ENCODE peak calls at places on chromosomes 3 and 15, in five cellular contexts. One of them, this sample, is unnamed.

GRCh38 chr15:51750942-51751686 is at the start of gene TMOD2:
- DNase-seq in HCT116: no peak
- DNase-seq in HepG2: no peak
- DNase-seq in SK-N-SH: peak
- DNase-seq in K562: peak
- DNase-seq in this sample: peak

GRCh38 chr3:24830230-24831152 is 335.8 kb upstream of the THRB start:
- DNase-seq in HepG2: no peak
- DNase-seq in SK-N-SH: peak
- DNase-seq in K562: no peak
- DNase-seq in HCT116: no peak
- DNase-seq in this sample: no peak

GRCh38 chr3:11826628-11827265 is 19.9 kb downstream of the TAMM41 start:
- DNase-seq in HepG2: no peak
- DNase-seq in SK-N-SH: no peak
- DNase-seq in HCT116: no peak
- DNase-seq in K562: no peak
- DNase-seq in this sample: no peak

GRCh38 chr15:39918688-39919385 is 1.2 kb downstream of the GPR176 start:
- DNase-seq in SK-N-SH: no peak
- DNase-seq in HepG2: no peak
- DNase-seq in K562: no peak
- DNase-seq in HCT116: no peak
- DNase-seq in this sample: no peak

GRCh38 chr15:57134877-57135276 is 216.4 kb downstream of the TCF12 start:
- DNase-seq in HCT116: no peak
- DNase-seq in K562: no peak
- DNase-seq in HepG2: no peak
- DNase-seq in SK-N-SH: peak
- DNase-seq in this sample: no peak

GRCh38 chr15:57476533-57476975 is 100.2 kb downstream of the CGNL1 start:
- DNase-seq in HCT116: no peak
- DNase-seq in K562: no peak
- DNase-seq in SK-N-SH: no peak
- DNase-seq in HepG2: peak
- DNase-seq in this sample: no peak

GRCh38 chr3:79497447-79498111 is 270.2 kb downstream of the ROBO1 start:
- DNase-seq in HCT116: no peak
- DNase-seq in SK-N-SH: peak
- DNase-seq in HepG2: no peak
- DNase-seq in K562: peak
- DNase-seq in this sample: peak

GRCh38 chr15:101551696-101552591 is 62.4 kb upstream of the PCSK6 start:
- DNase-seq in SK-N-SH: no peak
- DNase-seq in HCT116: no peak
- DNase-seq in K562: no peak
- DNase-seq in HepG2: no peak
- DNase-seq in this sample: no peak

GRCh38 chr3:185335799-185336198 is 27.1 kb upstream of the MAP3K13 start:
- DNase-seq in HCT116: peak
- DNase-seq in K562: no peak
- DNase-seq in SK-N-SH: no peak
- DNase-seq in HepG2: peak
- DNase-seq in this sample: peak

GRCh38 chr3:108180214-108180613 is 42.0 kb downstream of the IFT57 start:
- DNase-seq in HepG2: no peak
- DNase-seq in K562: no peak
- DNase-seq in SK-N-SH: no peak
- DNase-seq in HCT116: no peak
- DNase-seq in this sample: no peak

GRCh38 chr15:87681054-87681453 is 575.5 kb downstream of the NTRK3 start:
- DNase-seq in SK-N-SH: no peak
- DNase-seq in HepG2: no peak
- DNase-seq in K562: no peak
- DNase-seq in HCT116: no peak
- DNase-seq in this sample: no peak

GRCh38 chr15:69489101-69489571 is 36.5 kb downstream of the RPLP1 start:
- DNase-seq in HepG2: no peak
- DNase-seq in HCT116: no peak
- DNase-seq in K562: no peak
- DNase-seq in SK-N-SH: no peak
- DNase-seq in this sample: no peak

GRCh38 chr3:15152166-15152565 is 53.2 kb upstream of the RBSN start:
- DNase-seq in SK-N-SH: no peak
- DNase-seq in K562: no peak
- DNase-seq in HCT116: no peak
- DNase-seq in HepG2: no peak
- DNase-seq in this sample: peak
- TF ChIP-seq JUND in SK-N-SH: no peak
- TF ChIP-seq JUND in K562: no peak
- TF ChIP-seq JUND in HCT116: no peak
- TF ChIP-seq JUND in HepG2: no peak
- TF ChIP-seq JUND in this sample: no peak

GRCh38 chr3:8837172-8837571 is 67.8 kb upstream of the OXTR start:
- DNase-seq in HepG2: no peak
- DNase-seq in SK-N-SH: no peak
- DNase-seq in HCT116: no peak
- DNase-seq in K562: peak
- DNase-seq in this sample: no peak
- TF ChIP-seq JUND in HepG2: no peak
- TF ChIP-seq JUND in SK-N-SH: no peak
- TF ChIP-seq JUND in HCT116: no peak
- TF ChIP-seq JUND in K562: no peak
- TF ChIP-seq JUND in this sample: no peak

GRCh38 chr3:82790307-82791097 is 1029.1 kb upstream of the GBE1 start:
- DNase-seq in K562: no peak
- DNase-seq in SK-N-SH: no peak
- DNase-seq in HCT116: no peak
- DNase-seq in HepG2: no peak
- DNase-seq in this sample: no peak
- TF ChIP-seq JUND in K562: no peak
- TF ChIP-seq JUND in SK-N-SH: no peak
- TF ChIP-seq JUND in HCT116: no peak
- TF ChIP-seq JUND in HepG2: no peak
- TF ChIP-seq JUND in this sample: no peak

GRCh38 chr15:95712785-95713184 is 617.7 kb upstream of the NR2F2 start:
- DNase-seq in HepG2: no peak
- DNase-seq in SK-N-SH: no peak
- DNase-seq in K562: no peak
- DNase-seq in HCT116: no peak
- DNase-seq in this sample: no peak
- TF ChIP-seq JUND in HepG2: no peak
- TF ChIP-seq JUND in SK-N-SH: no peak
- TF ChIP-seq JUND in K562: no peak
- TF ChIP-seq JUND in HCT116: no peak
- TF ChIP-seq JUND in this sample: no peak

GRCh38 chr3:30638685-30639412 is 32.4 kb downstream of the TGFBR2 start:
- DNase-seq in K562: no peak
- DNase-seq in HCT116: no peak
- DNase-seq in SK-N-SH: peak
- DNase-seq in HepG2: no peak
- DNase-seq in this sample: no peak
- TF ChIP-seq JUND in K562: no peak
- TF ChIP-seq JUND in HCT116: no peak
- TF ChIP-seq JUND in SK-N-SH: no peak
- TF ChIP-seq JUND in HepG2: no peak
- TF ChIP-seq JUND in this sample: no peak

DNA sequence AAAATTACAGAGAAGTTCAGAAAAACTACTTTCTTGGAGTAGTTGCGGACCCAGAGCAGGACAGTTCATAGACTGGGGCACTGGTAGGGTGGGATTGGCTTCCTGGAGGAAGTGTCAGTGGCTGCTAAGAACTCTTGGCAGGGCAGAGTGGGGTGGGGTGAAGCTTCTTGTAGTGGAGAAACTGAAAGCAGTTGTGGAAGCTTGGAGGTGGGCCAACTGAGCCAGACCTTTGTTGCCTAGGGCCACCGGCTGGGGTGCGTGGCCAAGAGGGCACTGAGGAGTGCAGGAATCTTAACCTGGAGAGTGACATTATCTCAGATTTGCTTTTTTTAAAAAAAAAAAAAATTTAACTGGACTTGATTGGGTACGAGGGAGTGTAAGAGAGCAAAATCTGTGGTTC is 3.2 kb downstream of the KAT2B start:
- DNase-seq in HCT116: no peak
- DNase-seq in K562: peak
- DNase-seq in HepG2: no peak
- DNase-seq in SK-N-SH: no peak
- DNase-seq in this sample: peak
- TF ChIP-seq JUND in HCT116: no peak
- TF ChIP-seq JUND in K562: no peak
- TF ChIP-seq JUND in HepG2: no peak
- TF ChIP-seq JUND in SK-N-SH: no peak
- TF ChIP-seq JUND in this sample: no peak

GRCh38 chr15:76197703-76198455 is 113.4 kb downstream of the ETFA start:
- DNase-seq in K562: no peak
- DNase-seq in HCT116: peak
- DNase-seq in HepG2: no peak
- DNase-seq in SK-N-SH: no peak
- DNase-seq in this sample: no peak
- TF ChIP-seq JUND in K562: no peak
- TF ChIP-seq JUND in HCT116: no peak
- TF ChIP-seq JUND in HepG2: no peak
- TF ChIP-seq JUND in SK-N-SH: no peak
- TF ChIP-seq JUND in this sample: no peak

DNA sequence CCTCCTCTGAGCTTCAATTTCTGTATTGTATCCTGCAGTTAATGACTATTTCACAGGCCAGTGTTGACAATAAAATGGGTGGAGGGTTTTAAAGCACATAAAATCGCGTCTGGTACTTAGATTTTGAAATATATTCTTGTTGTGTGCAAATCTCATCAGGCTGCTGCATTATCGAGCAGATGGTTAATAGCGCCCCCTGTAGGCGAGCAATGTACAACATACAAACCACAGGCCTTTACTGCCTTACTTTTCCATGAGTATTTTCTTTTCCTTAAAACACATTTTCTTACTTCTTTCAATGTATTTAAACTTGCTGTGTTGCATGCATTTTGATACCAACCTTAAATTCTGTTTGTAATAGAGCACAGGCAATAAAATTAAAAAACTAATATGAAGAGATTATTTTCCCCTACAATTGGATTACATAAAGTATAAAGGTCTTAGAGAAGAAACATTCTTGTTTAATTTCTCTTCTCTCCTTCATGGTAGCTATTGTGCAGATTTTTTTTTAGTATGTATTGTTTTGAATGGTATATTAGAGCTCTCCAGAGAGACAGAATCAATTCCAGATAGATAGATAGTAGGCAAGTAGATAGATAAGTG is 608.4 kb downstream of the CADM2 start:
- DNase-seq in K562: peak
- DNase-seq in HCT116: no peak
- DNase-seq in HepG2: peak
- DNase-seq in SK-N-SH: peak
- DNase-seq in this sample: peak
- TF ChIP-seq JUND in K562: no peak
- TF ChIP-seq JUND in HCT116: no peak
- TF ChIP-seq JUND in HepG2: no peak
- TF ChIP-seq JUND in SK-N-SH: no peak
- TF ChIP-seq JUND in this sample: no peak